ENCODE peak calls at places on chromosomes 1 and 21, in eight cellular contexts. One of them, this sample, is unnamed.

GRCh38 chr1:203507227-203507626 is 13.3 kb downstream of the OPTC start:
- DNase-seq in thyroid gland: peak; percentile 59
- DNase-seq in NT2/D1: no peak
- DNase-seq in psoas muscle: peak; percentile 37
- DNase-seq in upper lobe of right lung: peak; percentile 69
- DNase-seq in CD8-positive, alpha-beta T cell: no peak
- DNase-seq in aorta: peak; percentile 83
- DNase-seq in GM23338: no peak
- DNase-seq in this sample: no peak

GRCh38 chr1:36286802-36287201 is 19.4 kb upstream of the SH3D21 start:
- DNase-seq in thyroid gland: no peak
- DNase-seq in NT2/D1: no peak
- DNase-seq in psoas muscle: no peak
- DNase-seq in upper lobe of right lung: no peak
- DNase-seq in CD8-positive, alpha-beta T cell: no peak
- DNase-seq in aorta: no peak
- DNase-seq in GM23338: no peak
- DNase-seq in this sample: no peak

GRCh38 chr1:98940680-98941079 is 64.0 kb downstream of the PLPPR5 start:
- DNase-seq in thyroid gland: no peak
- DNase-seq in NT2/D1: no peak
- DNase-seq in psoas muscle: no peak
- DNase-seq in upper lobe of right lung: no peak
- DNase-seq in CD8-positive, alpha-beta T cell: no peak
- DNase-seq in aorta: no peak
- DNase-seq in GM23338: no peak
- DNase-seq in this sample: no peak

GRCh38 chr1:27504588-27505419 is 14.8 kb upstream of the WASF2 start:
- DNase-seq in thyroid gland: peak; percentile 85
- DNase-seq in NT2/D1: no peak
- DNase-seq in psoas muscle: peak; percentile 85
- DNase-seq in upper lobe of right lung: no peak
- DNase-seq in CD8-positive, alpha-beta T cell: no peak
- DNase-seq in aorta: peak; percentile 88
- DNase-seq in GM23338: peak; percentile 72
- DNase-seq in this sample: no peak

GRCh38 chr21:15943009-15943666 is 213.4 kb downstream of the USP25 start:
- DNase-seq in thyroid gland: no peak
- DNase-seq in NT2/D1: no peak
- DNase-seq in psoas muscle: no peak
- DNase-seq in upper lobe of right lung: no peak
- DNase-seq in CD8-positive, alpha-beta T cell: no peak
- DNase-seq in aorta: no peak
- DNase-seq in GM23338: no peak
- DNase-seq in this sample: no peak

GRCh38 chr1:24896596-24897262 is 33.3 kb downstream of the RUNX3 start:
- DNase-seq in thyroid gland: no peak
- DNase-seq in NT2/D1: no peak
- DNase-seq in psoas muscle: no peak
- DNase-seq in upper lobe of right lung: no peak
- DNase-seq in CD8-positive, alpha-beta T cell: no peak
- DNase-seq in aorta: peak; percentile 68
- DNase-seq in GM23338: no peak
- DNase-seq in this sample: no peak

GRCh38 chr1:27637052-27637451 is 2.1 kb upstream of the FGR start:
- DNase-seq in thyroid gland: no peak
- DNase-seq in NT2/D1: no peak
- DNase-seq in psoas muscle: no peak
- DNase-seq in upper lobe of right lung: no peak
- DNase-seq in CD8-positive, alpha-beta T cell: no peak
- DNase-seq in aorta: no peak
- DNase-seq in GM23338: no peak
- DNase-seq in this sample: no peak

GRCh38 chr1:44820945-44821715 is 12.8 kb downstream of the BTBD19 start:
- DNase-seq in thyroid gland: no peak
- DNase-seq in NT2/D1: no peak
- DNase-seq in psoas muscle: no peak
- DNase-seq in upper lobe of right lung: no peak
- DNase-seq in CD8-positive, alpha-beta T cell: no peak
- DNase-seq in aorta: peak; percentile 69
- DNase-seq in GM23338: no peak
- DNase-seq in this sample: no peak

GRCh38 chr1:184392779-184393522 is 6.1 kb downstream of the C1orf21 start:
- DNase-seq in thyroid gland: no peak
- DNase-seq in NT2/D1: no peak
- DNase-seq in psoas muscle: no peak
- DNase-seq in upper lobe of right lung: no peak
- DNase-seq in CD8-positive, alpha-beta T cell: no peak
- DNase-seq in aorta: no peak
- DNase-seq in GM23338: no peak
- DNase-seq in this sample: no peak

GRCh38 chr1:201739492-201740085 is 89.4 kb upstream of the IPO9 start:
- DNase-seq in thyroid gland: peak; percentile 67
- DNase-seq in NT2/D1: peak; percentile 84
- DNase-seq in psoas muscle: peak; percentile 46
- DNase-seq in upper lobe of right lung: peak; percentile 76
- DNase-seq in CD8-positive, alpha-beta T cell: no peak
- DNase-seq in aorta: peak; percentile 85
- DNase-seq in GM23338: peak; percentile 90
- DNase-seq in this sample: peak; percentile 57

GRCh38 chr1:204627436-204627835 is 58.1 kb downstream of the LRRN2 start:
- DNase-seq in thyroid gland: no peak
- DNase-seq in NT2/D1: no peak
- DNase-seq in psoas muscle: no peak
- DNase-seq in upper lobe of right lung: no peak
- DNase-seq in CD8-positive, alpha-beta T cell: no peak
- DNase-seq in aorta: no peak
- DNase-seq in GM23338: no peak
- DNase-seq in this sample: no peak

GRCh38 chr1:88867743-88868521 is 23.4 kb downstream of the GTF2B start:
- DNase-seq in thyroid gland: no peak
- DNase-seq in NT2/D1: no peak
- DNase-seq in psoas muscle: no peak
- DNase-seq in upper lobe of right lung: no peak
- DNase-seq in CD8-positive, alpha-beta T cell: no peak
- DNase-seq in aorta: no peak
- DNase-seq in GM23338: no peak
- DNase-seq in this sample: no peak

GRCh38 chr21:35291963-35292627 is 243.0 kb upstream of the RUNX1 start:
- DNase-seq in thyroid gland: no peak
- DNase-seq in NT2/D1: no peak
- DNase-seq in psoas muscle: no peak
- DNase-seq in upper lobe of right lung: no peak
- DNase-seq in CD8-positive, alpha-beta T cell: no peak
- DNase-seq in aorta: no peak
- DNase-seq in GM23338: no peak
- DNase-seq in this sample: no peak

GRCh38 chr1:220910021-220910420 is 30.8 kb downstream of the HLX start:
- DNase-seq in thyroid gland: no peak
- DNase-seq in NT2/D1: no peak
- DNase-seq in psoas muscle: no peak
- DNase-seq in upper lobe of right lung: no peak
- DNase-seq in CD8-positive, alpha-beta T cell: no peak
- DNase-seq in aorta: no peak
- DNase-seq in GM23338: no peak
- DNase-seq in this sample: no peak

GRCh38 chr1:6445062-6445763 is 20.6 kb downstream of the ESPN start:
- DNase-seq in thyroid gland: peak; percentile 44
- DNase-seq in NT2/D1: no peak
- DNase-seq in psoas muscle: no peak
- DNase-seq in upper lobe of right lung: peak; percentile 82
- DNase-seq in CD8-positive, alpha-beta T cell: no peak
- DNase-seq in aorta: no peak
- DNase-seq in GM23338: peak; percentile 76
- DNase-seq in this sample: no peak

GRCh38 chr1:10796029-10796944 is at the start of gene CASZ1:
- DNase-seq in thyroid gland: peak; percentile 83
- DNase-seq in NT2/D1: peak; percentile 66
- DNase-seq in psoas muscle: peak; percentile 79
- DNase-seq in upper lobe of right lung: peak; percentile 92
- DNase-seq in CD8-positive, alpha-beta T cell: no peak
- DNase-seq in aorta: peak; percentile 91
- DNase-seq in GM23338: peak; percentile 96
- DNase-seq in this sample: no peak

GRCh38 chr1:9792156-9793042 is 31.4 kb downstream of the CLSTN1 start:
- DNase-seq in thyroid gland: peak; percentile 34
- DNase-seq in NT2/D1: peak; percentile 42
- DNase-seq in psoas muscle: no peak
- DNase-seq in upper lobe of right lung: no peak
- DNase-seq in CD8-positive, alpha-beta T cell: no peak
- DNase-seq in aorta: no peak
- DNase-seq in GM23338: peak; percentile 88
- DNase-seq in this sample: no peak

GRCh38 chr1:8104278-8105236 is 78.4 kb upstream of the ERRFI1 start:
- DNase-seq in thyroid gland: no peak
- DNase-seq in NT2/D1: no peak
- DNase-seq in psoas muscle: no peak
- DNase-seq in upper lobe of right lung: no peak
- DNase-seq in CD8-positive, alpha-beta T cell: no peak
- DNase-seq in aorta: no peak
- DNase-seq in GM23338: no peak
- DNase-seq in this sample: no peak

GRCh38 chr1:2274968-2275475 is 46.9 kb downstream of the SKI start:
- DNase-seq in thyroid gland: no peak
- DNase-seq in NT2/D1: no peak
- DNase-seq in psoas muscle: peak; percentile 18
- DNase-seq in upper lobe of right lung: no peak
- DNase-seq in CD8-positive, alpha-beta T cell: no peak
- DNase-seq in aorta: no peak
- DNase-seq in GM23338: no peak
- DNase-seq in this sample: no peak

GRCh38 chr1:229112832-229113548 is 157.9 kb upstream of the RAB4A start:
- DNase-seq in thyroid gland: no peak
- DNase-seq in NT2/D1: no peak
- DNase-seq in psoas muscle: no peak
- DNase-seq in upper lobe of right lung: no peak
- DNase-seq in CD8-positive, alpha-beta T cell: no peak
- DNase-seq in aorta: no peak
- DNase-seq in GM23338: no peak
- DNase-seq in this sample: no peak
- H3K4me1 ChIP-seq in thyroid gland: peaks cover 76% of the 10 kb centered on the region
- H3K4me1 ChIP-seq in NT2/D1: peaks cover 2% of the 10 kb centered on the region
- H3K4me1 ChIP-seq in psoas muscle: no peaks in the 10 kb centered on the region
- H3K4me1 ChIP-seq in upper lobe of right lung: peaks cover 10% of the 10 kb centered on the region
- H3K4me1 ChIP-seq in CD8-positive, alpha-beta T cell: no peaks in the 10 kb centered on the region
- H3K4me1 ChIP-seq in aorta: no peaks in the 10 kb centered on the region
- H3K4me1 ChIP-seq in GM23338: peaks cover 20% of the 10 kb centered on the region
- H3K4me1 ChIP-seq in this sample: peaks cover 9% of the 10 kb centered on the region

GRCh38 chr1:93525431-93525830 is 77.5 kb downstream of the FNBP1L start:
- DNase-seq in thyroid gland: no peak
- DNase-seq in NT2/D1: no peak
- DNase-seq in psoas muscle: no peak
- DNase-seq in upper lobe of right lung: no peak
- DNase-seq in CD8-positive, alpha-beta T cell: no peak
- DNase-seq in aorta: no peak
- DNase-seq in GM23338: no peak
- DNase-seq in this sample: no peak
- H3K36me3 ChIP-seq in thyroid gland: no peaks in the 10 kb centered on the region
- H3K36me3 ChIP-seq in NT2/D1: peaks cover 49% of the 10 kb centered on the region
- H3K36me3 ChIP-seq in psoas muscle: no peaks in the 10 kb centered on the region
- H3K36me3 ChIP-seq in upper lobe of right lung: peaks cover 2% of the 10 kb centered on the region
- H3K36me3 ChIP-seq in CD8-positive, alpha-beta T cell: no peaks in the 10 kb centered on the region
- H3K36me3 ChIP-seq in aorta: no peaks in the 10 kb centered on the region
- H3K36me3 ChIP-seq in GM23338: peaks cover 11% of the 10 kb centered on the region
- H3K36me3 ChIP-seq in this sample: no peaks in the 10 kb centered on the region

GRCh38 chr21:29194342-29194741 is 63.9 kb downstream of the MAP3K7CL start:
- DNase-seq in thyroid gland: no peak
- DNase-seq in NT2/D1: no peak
- DNase-seq in psoas muscle: no peak
- DNase-seq in upper lobe of right lung: no peak
- DNase-seq in CD8-positive, alpha-beta T cell: no peak
- DNase-seq in aorta: no peak
- DNase-seq in GM23338: no peak
- DNase-seq in this sample: no peak

GRCh38 chr21:29194847-29195246 is 64.4 kb downstream of the MAP3K7CL start:
- DNase-seq in thyroid gland: no peak
- DNase-seq in NT2/D1: peak; percentile 48
- DNase-seq in psoas muscle: no peak
- DNase-seq in upper lobe of right lung: no peak
- DNase-seq in CD8-positive, alpha-beta T cell: no peak
- DNase-seq in aorta: no peak
- DNase-seq in GM23338: no peak
- DNase-seq in this sample: no peak

GRCh38 chr21:29192999-29193563 is 62.6 kb downstream of the MAP3K7CL start:
- DNase-seq in thyroid gland: no peak
- DNase-seq in NT2/D1: peak; percentile 61
- DNase-seq in psoas muscle: no peak
- DNase-seq in upper lobe of right lung: no peak
- DNase-seq in CD8-positive, alpha-beta T cell: no peak
- DNase-seq in aorta: no peak
- DNase-seq in GM23338: no peak
- DNase-seq in this sample: no peak

GRCh38 chr21:29196021-29196663 is 65.7 kb downstream of the MAP3K7CL start:
- DNase-seq in thyroid gland: peak; percentile 5
- DNase-seq in NT2/D1: no peak
- DNase-seq in psoas muscle: no peak
- DNase-seq in upper lobe of right lung: no peak
- DNase-seq in CD8-positive, alpha-beta T cell: no peak
- DNase-seq in aorta: no peak
- DNase-seq in GM23338: peak; percentile 33
- DNase-seq in this sample: peak; percentile 67

DNA sequence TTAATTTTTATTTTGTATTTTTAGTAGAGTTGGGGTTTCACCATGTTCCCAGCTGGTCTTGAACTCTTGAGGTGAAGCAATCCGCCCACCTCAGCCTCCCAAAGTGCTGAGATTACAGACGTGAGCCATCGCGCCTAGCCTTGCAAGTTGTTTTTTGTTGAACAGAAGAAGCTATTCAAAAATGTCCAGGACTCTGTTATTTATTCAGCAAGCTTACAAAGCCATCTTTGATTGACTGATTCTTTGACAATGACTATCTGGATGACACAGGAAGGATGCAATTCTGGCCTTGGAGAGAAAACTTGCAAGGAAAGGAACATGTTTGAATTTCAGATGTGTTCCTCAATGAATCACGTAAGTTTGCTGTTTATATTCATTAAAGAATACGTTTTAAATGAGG is 63.5 kb downstream of the MAP3K7CL start:
- DNase-seq in thyroid gland: no peak
- DNase-seq in NT2/D1: no peak
- DNase-seq in psoas muscle: no peak
- DNase-seq in upper lobe of right lung: no peak
- DNase-seq in CD8-positive, alpha-beta T cell: no peak
- DNase-seq in aorta: no peak
- DNase-seq in GM23338: no peak
- DNase-seq in this sample: no peak
- H3K4me3 ChIP-seq in thyroid gland: no peak overlapping the region
- H3K4me3 ChIP-seq in NT2/D1: peak overlapping the region; percentile 39
- H3K4me3 ChIP-seq in psoas muscle: no peak overlapping the region
- H3K4me3 ChIP-seq in upper lobe of right lung: no peak overlapping the region
- H3K4me3 ChIP-seq in CD8-positive, alpha-beta T cell: no peak overlapping the region
- H3K4me3 ChIP-seq in aorta: no peak overlapping the region
- H3K4me3 ChIP-seq in GM23338: no peak overlapping the region
- H3K4me3 ChIP-seq in this sample: no peak overlapping the region

DNA sequence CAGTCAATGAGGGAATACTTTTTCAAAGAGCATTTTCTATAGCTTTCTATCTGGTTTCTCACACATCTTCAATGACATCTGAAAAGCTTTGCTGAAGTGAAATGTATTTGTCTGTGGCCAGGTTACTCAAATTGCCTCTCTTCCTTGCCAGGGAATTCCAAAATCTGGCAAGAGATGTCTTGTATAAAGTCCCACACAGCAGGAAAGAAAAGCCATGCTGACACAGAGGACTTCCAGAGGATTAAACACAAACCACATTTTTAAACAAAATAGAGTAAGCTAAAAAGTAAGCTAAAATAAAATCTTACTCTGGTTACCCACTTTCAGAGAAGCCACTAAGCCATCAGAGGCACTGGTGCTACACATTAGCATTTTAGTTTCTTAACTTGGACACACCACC is 93.1 kb upstream of the BCAR3 start:
- DNase-seq in thyroid gland: no peak
- DNase-seq in NT2/D1: no peak
- DNase-seq in psoas muscle: no peak
- DNase-seq in upper lobe of right lung: no peak
- DNase-seq in CD8-positive, alpha-beta T cell: no peak
- DNase-seq in aorta: no peak
- DNase-seq in GM23338: no peak
- DNase-seq in this sample: no peak
- H3K4me1 ChIP-seq in thyroid gland: peaks cover 2% of the 10 kb centered on the region
- H3K4me1 ChIP-seq in NT2/D1: peaks cover 6% of the 10 kb centered on the region
- H3K4me1 ChIP-seq in psoas muscle: peaks cover 10% of the 10 kb centered on the region
- H3K4me1 ChIP-seq in upper lobe of right lung: no peaks in the 10 kb centered on the region
- H3K4me1 ChIP-seq in CD8-positive, alpha-beta T cell: no peaks in the 10 kb centered on the region
- H3K4me1 ChIP-seq in aorta: no peaks in the 10 kb centered on the region
- H3K4me1 ChIP-seq in GM23338: peaks cover 4% of the 10 kb centered on the region
- H3K4me1 ChIP-seq in this sample: no peaks in the 10 kb centered on the region